ENCODE peak calls at places on chromosomes 13 and 19, in eight cellular contexts. O, Z, I, R, A, E, G and Q are unnamed samples. For H3K27me3 and H3K9me3, the result is how much of the 10 kb centered on the place peaks cover.

GRCh38 chr19:27762933-27763332 is 1450.0 kb downstream of the UQCRFS1 start:
- DNase-seq in O (no peak), Z (no peak), I (no peak), R (no peak), A (no peak), E (no peak), G (no peak), Q (no peak)

GRCh38 chr19:54415208-54415900 is at the start of gene TTYH1:
- DNase-seq in O (peak), Z (no peak), I (no peak), R (no peak), A (no peak), E (no peak), G (no peak), Q (no peak)

GRCh38 chr19:58356971-58357797 is 3.9 kb upstream of the A1BG start:
- DNase-seq in O (no peak), Z (no peak), I (no peak), R (peak), A (no peak), E (no peak), G (no peak), Q (no peak)

GRCh38 chr19:2246014-2246620 is 3.0 kb upstream of the AMH start:
- DNase-seq in O (no peak), Z (no peak), I (no peak), R (no peak), A (no peak), E (no peak), G (no peak), Q (no peak)

GRCh38 chr13:74005320-74006154 is 128.7 kb downstream of the KLF12 start:
- DNase-seq in O (no peak), Z (no peak), I (no peak), R (no peak), A (no peak), E (no peak), G (no peak), Q (no peak)

GRCh38 chr13:29859971-29860370 is 9.6 kb upstream of the UBL3 start:
- DNase-seq in O (no peak), Z (no peak), I (no peak), R (no peak), A (no peak), E (no peak), G (no peak), Q (no peak)

GRCh38 chr13:113046066-113046882 is 59.3 kb upstream of the F7 start:
- DNase-seq in O (no peak), Z (no peak), I (no peak), R (peak), A (no peak), E (no peak), G (no peak), Q (no peak)

GRCh38 chr19:3664879-3665642 is 35.2 kb downstream of the PIP5K1C start:
- DNase-seq in O (no peak), Z (no peak), I (no peak), R (no peak), A (no peak), E (no peak), G (no peak), Q (no peak)

GRCh38 chr19:7391218-7391670 is 42.5 kb downstream of the ARHGEF18 start:
- DNase-seq in O (no peak), Z (no peak), I (no peak), R (no peak), A (no peak), E (no peak), G (peak), Q (no peak)

GRCh38 chr19:2577722-2578335 is 101.9 kb downstream of the GADD45B start:
- DNase-seq in O (no peak), Z (no peak), I (no peak), R (no peak), A (peak), E (no peak), G (no peak), Q (no peak)

GRCh38 chr19:1225451-1226226 is 12.2 kb downstream of the CBARP start:
- DNase-seq in O (peak), Z (no peak), I (no peak), R (no peak), A (no peak), E (no peak), G (no peak), Q (no peak)

GRCh38 chr19:41116261-41116660 is 2.0 kb downstream of the CYP2F1 start:
- DNase-seq in O (no peak), Z (no peak), I (no peak), R (no peak), A (no peak), E (no peak), G (no peak), Q (no peak)

GRCh38 chr13:106507560-106508274 is 27.7 kb downstream of the EFNB2 start:
- DNase-seq in O (no peak), Z (peak), I (peak), R (no peak), A (no peak), E (no peak), G (no peak), Q (no peak)

GRCh38 chr13:39811696-39812095 is 156.2 kb downstream of the COG6 start:
- DNase-seq in O (no peak), Z (no peak), I (no peak), R (no peak), A (no peak), E (no peak), G (no peak), Q (no peak)

GRCh38 chr19:1125601-1126533 is 22.1 kb downstream of the GPX4 start:
- DNase-seq in O (no peak), Z (no peak), I (no peak), R (no peak), A (peak), E (no peak), G (no peak), Q (no peak)

GRCh38 chr13:48477191-48477855 is 55.6 kb downstream of the RCBTB2 start:
- DNase-seq in O (no peak), Z (no peak), I (no peak), R (no peak), A (no peak), E (no peak), G (no peak), Q (no peak)

GRCh38 chr13:27293873-27294515 is 23.4 kb downstream of the RASL11A start:
- DNase-seq in O (peak), Z (no peak), I (no peak), R (no peak), A (no peak), E (no peak), G (no peak), Q (no peak)

GRCh38 chr19:35392742-35393350 is 22.0 kb downstream of the GPR42 start:
- DNase-seq in O (no peak), Z (no peak), I (no peak), R (no peak), A (no peak), E (no peak), G (no peak), Q (no peak)

GRCh38 chr19:8731428-8732169 is 10.2 kb downstream of the OR2Z1 start:
- DNase-seq in O (no peak), Z (no peak), I (peak), R (no peak), A (no peak), E (no peak), G (no peak), Q (no peak)

GRCh38 chr19:30371960-30372824 is at the start of gene ZNF536:
- DNase-seq in O (no peak), Z (no peak), I (no peak), R (no peak), A (no peak), E (no peak), G (no peak), Q (no peak)

GRCh38 chr19:28208745-28209144 is 1004.2 kb downstream of the UQCRFS1 start:
- DNase-seq in O (no peak), Z (no peak), I (peak), R (no peak), A (no peak), E (no peak), G (no peak), Q (no peak)

GRCh38 chr13:110628952-110629701 is 13.8 kb downstream of the NAXD start:
- DNase-seq in O (no peak), Z (no peak), I (no peak), R (no peak), A (no peak), E (no peak), G (no peak), Q (no peak)

GRCh38 chr13:43180837-43181236 is 157.5 kb downstream of the DNAJC15 start:
- DNase-seq in O (no peak), Z (no peak), I (no peak), R (no peak), A (no peak), E (no peak), G (no peak), Q (no peak)

GRCh38 chr13:93296584-93296983 is 70.0 kb downstream of the GPC6 start:
- DNase-seq in O (no peak), Z (no peak), I (no peak), R (no peak), A (no peak), E (no peak), G (no peak), Q (no peak)

GRCh38 chr19:41261474-41262190 is 2.5 kb upstream of the HNRNPUL1 start:
- DNase-seq in O (no peak), Z (no peak), I (no peak), R (no peak), A (no peak), E (no peak), G (peak), Q (peak)

GRCh38 chr13:37175996-37176395 is 70.5 kb upstream of the CSNK1A1L start:
- DNase-seq in O (no peak), Z (peak), I (no peak), R (no peak), A (no peak), E (no peak), G (no peak), Q (no peak)

GRCh38 chr13:113651511-113652403 is 6.2 kb downstream of the ATP4B start:
- DNase-seq in O (no peak), Z (no peak), I (no peak), R (no peak), A (peak), E (no peak), G (no peak), Q (peak)

GRCh38 chr13:24713022-24713421 is 32.8 kb downstream of the ATP12A start:
- DNase-seq in O (no peak), Z (no peak), I (no peak), R (no peak), A (no peak), E (no peak), G (no peak), Q (no peak)

GRCh38 chr13:51818771-51819511 is 15.0 kb upstream of the DHRS12 start:
- DNase-seq in O (peak), Z (peak), I (no peak), R (no peak), A (peak), E (no peak), G (no peak), Q (no peak)

GRCh38 chr13:113589251-113589960 is 4.9 kb downstream of the TFDP1 start:
- DNase-seq in O (no peak), Z (no peak), I (peak), R (no peak), A (peak), E (no peak), G (no peak), Q (peak)

GRCh38 chr13:111886217-111886945 is 180.6 kb upstream of the SOX1 start:
- DNase-seq in O (no peak), Z (no peak), I (no peak), R (no peak), A (no peak), E (no peak), G (no peak), Q (no peak)
- H3K27me3 ChIP-seq in O (under half), Z (under half), I (under half), R (under half), A (under half), E (under half), G (under half), Q (under half)

GRCh38 chr13:98189841-98190505 is 12.9 kb upstream of the RNF113B start:
- DNase-seq in O (no peak), Z (no peak), I (no peak), R (peak), A (no peak), E (no peak), G (no peak), Q (no peak)
- TF ChIP-seq CTCF in O (no peak), Z (no peak), I (no peak), R (peak), A (peak), E (no peak), G (no peak), Q (no peak)

GRCh38 chr19:31821346-31821745 is 472.1 kb upstream of the TSHZ3 start:
- DNase-seq in O (no peak), Z (no peak), I (no peak), R (no peak), A (no peak), E (no peak), G (no peak), Q (no peak)
- H3K9me3 ChIP-seq in O (under half), Z (under half), I (under half), R (under half), A (under half), E (under half), G (under half), Q (under half)

GRCh38 chr13:102972191-102972590 is 94.0 kb downstream of the SLC10A2 start:
- DNase-seq in O (no peak), Z (no peak), I (no peak), R (no peak), A (no peak), E (no peak), G (no peak), Q (no peak)

GRCh38 chr13:102970542-102970941 is 95.7 kb downstream of the SLC10A2 start:
- DNase-seq in O (no peak), Z (no peak), I (no peak), R (no peak), A (no peak), E (no peak), G (no peak), Q (no peak)

GRCh38 chr13:102974574-102975195 is 91.5 kb downstream of the SLC10A2 start:
- DNase-seq in O (no peak), Z (no peak), I (no peak), R (no peak), A (no peak), E (no peak), G (no peak), Q (no peak)

GRCh38 chr13:102965802-102966201 is 100.4 kb downstream of the SLC10A2 start:
- DNase-seq in O (no peak), Z (no peak), I (no peak), R (no peak), A (no peak), E (no peak), G (no peak), Q (no peak)

GRCh38 chr13:102968572-102969228 is 97.5 kb downstream of the SLC10A2 start:
- DNase-seq in O (no peak), Z (no peak), I (no peak), R (no peak), A (no peak), E (no peak), G (no peak), Q (no peak)
- H3K27me3 ChIP-seq in O (under half), Z (under half), I (under half), R (under half), A (under half), E (under half), G (under half), Q (under half)

DNA sequence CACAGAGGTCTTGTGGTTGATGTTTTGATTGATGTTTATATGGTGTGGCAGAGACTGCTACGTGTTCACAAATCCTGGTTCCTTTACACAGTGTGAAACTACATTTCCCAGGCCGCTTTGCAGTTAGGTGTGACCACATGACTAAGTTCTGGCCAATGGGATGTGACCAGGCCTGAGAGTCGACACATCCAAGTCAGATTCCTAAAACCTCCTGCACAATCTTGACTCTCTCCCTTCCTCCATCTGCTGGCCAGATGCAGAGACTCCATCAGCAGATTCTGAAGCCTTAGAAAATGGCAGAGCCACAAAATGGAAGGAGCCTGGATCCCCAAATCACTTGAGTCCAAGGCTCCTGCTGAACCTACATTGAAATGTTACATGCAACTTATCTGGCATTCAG is 12.6 kb downstream of the CD37 start:
- DNase-seq in O (no peak), Z (no peak), I (no peak), R (no peak), A (no peak), E (no peak), G (no peak), Q (no peak)
- TF ChIP-seq CTCF in O (no peak), Z (peak), I (no peak), R (no peak), A (no peak), E (no peak), G (no peak), Q (no peak)

GRCh38 chr19:36688058-36688457 is 646 bp downstream of the ZNF567 start:
- DNase-seq in O (no peak), Z (no peak), I (no peak), R (no peak), A (no peak), E (no peak), G (no peak), Q (no peak)
- H3K9me3 ChIP-seq in O (under half), Z (under half), I (under half), R (under half), A (under half), E (under half), G (under half), Q (under half)

DNA sequence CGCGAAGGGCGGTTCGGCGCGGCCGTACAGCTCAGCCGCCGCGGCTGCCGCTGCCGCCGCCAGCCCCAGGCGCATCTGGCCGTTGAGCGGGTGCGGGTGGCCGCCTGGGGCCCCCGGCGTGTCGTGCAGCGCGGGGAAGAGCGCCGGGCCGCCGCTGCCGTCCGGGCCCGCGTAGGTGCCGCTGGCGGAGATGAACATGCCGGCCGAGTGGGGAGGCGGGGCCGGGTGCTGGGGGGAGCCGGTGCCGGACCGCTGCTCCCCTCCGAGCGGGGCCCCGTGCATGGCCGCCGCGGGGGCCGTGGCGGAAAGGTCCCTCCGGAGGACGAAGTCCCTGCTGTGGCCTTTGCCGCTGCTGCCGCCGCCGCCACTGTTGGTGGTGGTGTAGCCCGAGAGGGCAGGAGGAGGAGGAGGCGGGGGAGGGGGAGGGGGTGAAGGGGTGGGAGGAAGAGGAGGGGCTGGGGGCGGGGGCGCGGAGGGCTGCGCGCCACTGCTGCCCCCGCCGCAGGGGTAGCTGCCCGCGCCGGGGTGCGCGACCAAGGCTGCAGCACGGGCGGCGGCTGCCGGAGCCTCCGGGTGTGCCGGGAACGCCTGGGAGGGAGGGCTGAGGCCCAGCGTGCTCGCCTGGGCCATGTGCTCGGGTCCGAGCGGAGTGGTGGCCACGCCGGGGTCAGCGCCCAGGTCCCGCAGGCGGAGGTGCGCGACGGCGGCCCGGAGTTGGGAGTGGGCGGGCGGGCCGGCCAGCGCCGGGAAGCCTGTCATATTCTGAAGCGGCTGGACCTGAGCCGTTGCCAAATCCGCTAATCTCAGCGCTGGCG is 599 bp downstream of the ZIC5 start:
- DNase-seq in O (no peak), Z (no peak), I (peak), R (no peak), A (no peak), E (no peak), G (no peak), Q (no peak)
- H3K27me3 ChIP-seq in O (half or more), Z (half or more), I (under half), R (under half), A (under half), E (half or more), G (under half), Q (half or more)

DNA sequence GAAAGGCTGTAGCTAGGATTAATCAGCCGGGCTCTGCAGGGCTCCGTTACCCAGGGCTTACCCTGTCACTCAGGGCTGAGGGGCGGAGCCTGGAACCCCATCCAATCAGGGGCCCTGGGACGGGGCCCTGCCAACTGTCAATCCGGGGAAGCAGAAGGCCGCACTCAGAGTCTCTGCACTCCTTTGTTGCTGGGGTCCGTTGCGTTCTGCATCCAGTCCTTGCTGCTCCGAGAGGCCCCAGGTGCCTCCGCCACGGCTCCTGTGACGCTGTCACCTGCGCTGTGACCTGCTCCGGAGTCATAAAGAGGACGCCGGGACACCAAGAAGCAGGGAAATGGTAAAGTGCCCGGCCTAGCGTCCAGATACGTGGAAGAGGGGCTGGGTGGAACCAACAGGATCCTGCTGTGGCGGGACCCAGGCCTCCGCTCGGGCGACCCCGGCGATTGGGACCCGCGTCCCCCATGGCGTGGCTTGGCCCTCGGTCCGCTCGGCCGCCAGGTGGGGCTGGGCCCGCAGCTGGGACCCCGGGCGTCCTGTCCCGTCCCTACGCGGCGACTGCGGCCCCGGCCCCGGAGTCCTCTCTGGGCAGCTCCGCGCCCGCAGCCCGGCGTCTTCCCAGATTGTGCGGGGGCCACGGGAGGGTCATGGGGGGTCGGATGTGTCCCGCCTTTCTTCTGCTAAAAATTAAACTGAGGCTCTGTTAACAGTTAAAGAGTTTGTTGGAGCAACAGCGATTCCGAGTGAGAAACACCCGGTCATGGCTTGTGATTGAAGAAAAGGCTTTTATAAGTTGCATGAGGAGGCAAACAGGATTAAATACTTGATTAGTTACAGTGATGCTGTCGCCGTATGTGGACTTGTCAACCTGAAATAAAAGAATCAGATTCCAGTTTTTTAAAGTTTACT is at the start of gene ZNF491:
- DNase-seq in O (peak), Z (peak), I (peak), R (peak), A (peak), E (peak), G (peak), Q (peak)
- TF ChIP-seq CTCF in O (peak), Z (no peak), I (peak), R (peak), A (no peak), E (no peak), G (peak), Q (peak)

GRCh38 chr19:43841990-43842389 is 14.9 kb downstream of the ZNF283 start:
- DNase-seq in O (no peak), Z (no peak), I (no peak), R (no peak), A (no peak), E (no peak), G (no peak), Q (no peak)

GRCh38 chr19:43839139-43839538 is 12.0 kb downstream of the ZNF283 start:
- DNase-seq in O (no peak), Z (no peak), I (no peak), R (no peak), A (no peak), E (no peak), G (no peak), Q (no peak)
- H3K9me3 ChIP-seq in O (under half), Z (under half), I (under half), R (under half), A (half or more), E (half or more), G (half or more), Q (under half)

GRCh38 chr19:42695811-42696503 is 44.3 kb downstream of the PSG3 start:
- DNase-seq in O (no peak), Z (no peak), I (no peak), R (no peak), A (no peak), E (no peak), G (no peak), Q (no peak)
- H3K27me3 ChIP-seq in O (under half), Z (under half), I (under half), R (under half), A (under half), E (under half), G (under half), Q (under half)